ENCODE peak calls at places on chromosomes 2 and 18, in five cellular contexts. E is uterus, B is adrenal gland, F is erythroblast, T is A549. L is an unnamed sample.

GRCh38 chr2:154836622-154837021 is 138.1 kb downstream of the KCNJ3 start:
- DNase-seq in F (no peak), T (no peak), E (no peak), B (no peak), L (no peak)

GRCh38 chr2:234580686-234581085 is 83.8 kb upstream of the ARL4C start:
- DNase-seq in B (no peak), F (no peak), T (no peak), E (no peak), L (no peak)

GRCh38 chr2:31581124-31581795 is 522 bp upstream of the SRD5A2 start:
- DNase-seq in B (no peak), E (no peak), F (no peak), T (no peak), L (no peak)

GRCh38 chr2:167592441-167592840 is 655.0 kb downstream of the STK39 start:
- DNase-seq in B (no peak), T (no peak), E (no peak), F (no peak), L (no peak)

GRCh38 chr2:229610359-229610758 is 104.0 kb downstream of the DNER start:
- DNase-seq in F (no peak), E (no peak), T (no peak), B (no peak), L (no peak)

GRCh38 chr2:71743995-71744675 is 290.8 kb downstream of the DYSF start:
- DNase-seq in E (no peak), F (no peak), T (no peak), B (no peak), L (no peak)

GRCh38 chr18:36757081-36757480 is 71.7 kb downstream of the TPGS2 start:
- DNase-seq in T (peak; percentile 56), B (no peak), F (peak; percentile 70), E (no peak), L (no peak)

GRCh38 chr18:22108674-22109073 is 60.7 kb upstream of the GATA6 start:
- DNase-seq in B (peak; percentile 18), E (no peak), T (no peak), F (no peak), L (peak; percentile 35)

GRCh38 chr2:191917430-191917881 is 70.6 kb upstream of the CAVIN2 start:
- DNase-seq in F (no peak), T (no peak), E (no peak), B (peak; percentile 17), L (no peak)

GRCh38 chr2:105682401-105682800 is 62.3 kb upstream of the NCK2 start:
- DNase-seq in E (no peak), T (no peak), F (no peak), B (no peak), L (no peak)

GRCh38 chr2:190094471-190094870 is 31.9 kb upstream of the MSTN start:
- DNase-seq in E (no peak), T (no peak), B (no peak), F (no peak), L (no peak)

GRCh38 chr2:232013701-232014353 is 52.3 kb downstream of the DIS3L2 start:
- DNase-seq in F (no peak), E (no peak), B (no peak), T (no peak), L (no peak)

GRCh38 chr2:191351298-191351697 is 106.1 kb downstream of the MYO1B start:
- DNase-seq in B (no peak), E (no peak), F (no peak), T (no peak), L (no peak)

GRCh38 chr2:238970553-238971081 is 122.7 kb downstream of the TWIST2 start:
- DNase-seq in E (peak; percentile 72), T (peak; percentile 67), B (peak; percentile 62), F (peak; percentile 58), L (peak; percentile 67)

GRCh38 chr2:240598311-240598911 is 11.9 kb downstream of the CAPN10 start:
- DNase-seq in E (peak; percentile 11), B (peak; percentile 4), T (no peak), F (no peak), L (no peak)

GRCh38 chr2:240596491-240596931 is 10.0 kb downstream of the CAPN10 start:
- DNase-seq in T (no peak), E (no peak), B (peak; percentile 5), F (no peak), L (peak; percentile 90)

GRCh38 chr2:240597054-240597418 is 10.5 kb downstream of the CAPN10 start:
- DNase-seq in B (peak; percentile 6), T (no peak), E (peak; percentile 6), F (no peak), L (no peak)

GRCh38 chr2:240596080-240596460 is 9.5 kb downstream of the CAPN10 start:
- DNase-seq in B (peak; percentile 3), F (no peak), T (no peak), E (peak; percentile 16), L (no peak)

DNA sequence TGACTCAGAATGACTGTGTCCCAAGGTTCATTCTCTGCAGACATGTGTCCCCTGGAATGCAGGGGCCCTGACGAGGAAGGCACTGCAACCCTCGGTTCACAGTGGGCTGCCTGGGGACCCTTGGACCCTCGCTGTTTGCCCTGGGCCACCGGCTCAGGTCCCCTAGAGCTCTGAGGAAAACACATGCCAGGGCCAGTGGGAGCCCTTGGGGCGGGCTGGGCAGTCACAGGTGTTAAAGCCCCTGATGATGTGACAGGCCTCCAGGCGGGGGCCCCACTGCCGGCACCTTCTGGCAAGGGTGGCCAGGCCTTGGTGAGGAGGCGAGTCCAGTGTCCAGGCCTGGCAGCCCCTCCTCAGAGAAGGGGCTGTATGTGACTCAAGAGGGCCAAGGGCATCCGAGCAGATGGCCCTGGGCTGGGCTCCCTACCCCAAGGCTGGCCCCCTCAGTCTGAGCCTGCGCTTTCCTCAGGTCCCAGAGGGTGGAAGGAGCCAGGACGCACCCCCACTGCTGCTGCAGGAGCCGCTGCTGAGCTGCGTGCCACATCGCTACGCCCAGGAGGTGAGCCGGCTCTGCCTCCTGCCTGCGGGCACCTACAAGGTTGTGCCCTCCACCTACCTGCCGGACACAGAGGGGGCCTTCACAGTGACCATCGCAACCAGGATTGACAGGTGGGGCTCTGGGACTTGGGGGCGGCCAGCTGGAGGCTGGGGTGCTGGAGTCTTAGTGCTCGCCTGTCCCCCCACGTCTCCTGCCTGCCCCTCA is 11.1 kb downstream of the CAPN10 start:
- DNase-seq in F (no peak), E (peak; percentile 6), B (peak; percentile 5), T (no peak), L (no peak)
- TF ChIP-seq POLR2A in F (no peak), E (no peak), B (no peak), T (no peak), L (no peak)

GRCh38 chr2:73176205-73176880 is 26.0 kb upstream of the NOTO start:
- DNase-seq in B (peak; percentile 16), F (peak; percentile 36), E (peak; percentile 18), T (no peak), L (peak; percentile 36)

GRCh38 chr2:73174941-73175662 is 27.3 kb upstream of the NOTO start:
- DNase-seq in T (no peak), B (no peak), E (no peak), F (no peak), L (no peak)

GRCh38 chr2:73175663-73176204 is 26.6 kb upstream of the NOTO start:
- DNase-seq in B (peak; percentile 89), E (peak; percentile 71), T (no peak), F (peak; percentile 83), L (peak; percentile 93)

GRCh38 chr2:73177645-73178255 is 24.6 kb upstream of the NOTO start:
- DNase-seq in T (peak; percentile 52), E (no peak), B (no peak), F (no peak), L (no peak)

DNA sequence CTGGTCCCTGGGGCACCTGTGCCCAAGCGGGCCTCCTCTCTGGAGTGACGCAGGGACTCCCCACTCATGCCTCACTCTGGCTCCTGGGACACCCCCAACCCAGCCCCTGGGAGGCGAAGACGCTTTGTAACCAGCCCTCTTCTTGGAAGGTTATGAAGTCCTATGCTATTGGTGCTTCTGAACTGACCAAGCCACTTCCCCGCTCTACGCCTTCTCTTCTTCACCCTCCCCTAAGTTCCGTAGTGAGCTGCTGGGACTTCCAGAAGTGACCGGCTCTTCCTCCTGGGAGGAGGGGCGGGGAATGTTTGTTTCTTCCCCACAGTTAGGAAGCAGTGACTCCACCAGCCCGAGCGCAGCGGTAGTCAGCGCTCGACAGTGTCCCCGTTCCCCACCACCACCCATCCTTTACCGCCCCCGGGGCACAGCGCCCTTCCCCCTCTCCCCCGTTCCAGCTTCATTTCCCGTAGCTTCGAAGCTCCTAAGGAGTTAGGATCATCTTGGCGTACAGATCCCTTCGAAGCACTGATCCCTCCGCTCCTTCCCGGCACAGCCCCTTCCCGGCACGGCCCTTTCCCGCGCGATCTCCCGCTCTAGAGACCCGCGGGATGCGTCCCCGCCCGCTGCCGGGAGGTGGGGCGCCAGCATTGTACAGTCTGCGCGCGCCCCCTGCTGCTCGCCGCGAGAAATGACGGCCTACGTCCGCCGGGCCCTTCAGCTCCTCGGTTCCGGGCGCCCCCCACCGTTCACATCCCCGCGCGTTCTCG is 25.3 kb upstream of the NOTO start:
- DNase-seq in T (peak; percentile 95), F (peak; percentile 92), E (peak; percentile 89), B (peak; percentile 89), L (peak; percentile 93)
- TF ChIP-seq POLR2A in T (peak; percentile 18), F (no peak), E (peak; percentile 22), B (no peak), L (no peak)

DNA sequence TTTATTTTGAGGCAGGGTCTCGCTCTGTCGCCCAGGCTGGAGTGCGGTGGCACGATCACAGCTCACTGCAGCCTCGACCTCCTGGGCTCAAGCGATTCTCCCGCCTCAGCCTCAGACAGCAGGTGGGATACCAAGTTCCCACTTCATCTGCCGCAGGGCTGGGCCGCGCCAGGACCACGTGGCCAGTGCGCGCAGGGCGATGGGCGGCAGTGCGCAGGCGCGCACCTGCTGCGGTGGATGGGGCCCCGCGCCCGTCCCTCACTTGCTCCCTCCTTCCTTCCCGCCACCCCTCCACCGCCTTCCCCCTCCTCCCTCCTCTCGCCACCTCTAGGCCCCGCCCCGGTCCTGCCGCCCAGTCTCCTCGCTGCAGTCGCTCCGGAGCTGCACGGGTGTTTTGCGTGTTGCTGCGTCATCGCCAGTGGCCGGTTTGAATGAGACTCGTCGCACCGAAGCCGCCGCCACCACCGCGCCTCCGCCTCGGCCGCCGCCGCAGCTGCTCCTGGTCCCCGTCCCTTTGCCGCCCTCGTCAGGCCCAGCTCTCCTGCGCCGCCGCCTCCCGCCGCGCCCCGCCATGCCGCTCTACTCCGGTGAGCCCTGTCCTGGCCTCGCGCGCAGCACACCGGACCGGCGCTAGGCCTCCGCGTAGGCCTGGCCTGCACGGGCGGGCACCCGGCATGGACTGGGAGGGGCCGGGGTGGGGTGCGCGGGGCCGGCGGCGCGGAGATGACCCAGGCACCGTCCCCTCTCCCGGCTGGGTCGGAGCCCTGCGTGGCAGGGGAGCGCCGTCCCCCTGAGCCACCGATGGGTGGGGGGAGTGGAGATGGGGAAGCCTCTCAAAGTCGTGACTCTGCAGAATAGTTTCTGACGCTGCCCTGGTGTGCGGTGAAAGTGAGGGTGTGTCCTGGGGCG is at the start of gene USP14:
- DNase-seq in B (peak; percentile 99), T (peak; percentile 69), F (peak; percentile 100), E (peak; percentile 96), L (peak; percentile 97)
- TF ChIP-seq POLR2A in B (peak; percentile 62), T (peak; percentile 44), F (peak; percentile 72), E (peak; percentile 76), L (no peak)

DNA sequence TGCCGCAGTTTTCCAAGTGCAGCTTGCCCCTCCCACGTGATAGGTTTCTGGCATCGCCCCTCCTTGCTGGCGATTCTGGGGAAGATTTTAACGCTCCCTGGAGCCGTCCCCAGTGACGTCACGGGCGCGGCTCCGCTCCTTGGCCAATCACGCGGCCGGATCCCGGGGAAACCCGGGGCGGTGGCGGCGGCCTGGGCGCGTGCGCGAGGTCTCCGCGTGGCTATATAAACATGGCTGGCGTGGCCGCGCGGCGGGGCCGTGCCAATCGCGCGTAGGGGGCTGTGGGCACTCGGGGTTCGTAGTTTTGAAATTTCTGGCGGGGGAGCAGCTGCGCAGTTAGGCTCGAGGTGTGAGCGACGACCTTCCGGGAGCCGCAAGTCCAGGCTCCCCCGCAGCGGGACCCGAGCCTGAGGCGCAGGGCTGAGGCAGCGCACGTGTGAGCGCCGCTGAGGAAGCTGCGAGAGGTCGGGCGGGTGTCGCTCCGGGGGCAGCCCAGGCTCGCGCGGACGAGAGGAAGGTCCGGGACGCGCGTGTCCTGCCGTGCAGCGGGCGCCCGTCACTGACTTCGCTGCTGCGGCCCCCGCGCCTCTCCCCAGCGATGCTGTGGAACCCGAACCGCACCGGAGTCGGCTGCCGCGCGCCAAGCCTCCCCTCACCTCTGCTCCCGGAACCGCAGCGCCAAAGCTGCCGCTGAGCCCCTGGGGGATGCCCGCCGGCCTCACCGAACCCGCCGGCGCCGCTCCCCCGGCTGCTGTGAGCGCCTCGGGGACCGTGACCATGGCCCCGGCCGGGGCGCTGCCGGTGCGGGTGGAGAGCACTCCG is at the start of gene TAF4B:
- DNase-seq in F (peak; percentile 98), B (peak; percentile 96), T (peak; percentile 66), E (peak; percentile 92), L (peak; percentile 94)
- TF ChIP-seq POLR2A in F (peak; percentile 83), B (peak; percentile 17), T (peak; percentile 52), E (peak; percentile 59), L (no peak)

L was measured in stomach.